ENCODE peak calls at places on chromosomes 5 and 9, in ten cellular contexts. K is hepatocyte; J is mucosa of descending colon; O is stimulated activated naive CD4-positive, alpha-beta T cell; L is DMS153; E is activated T-cell treated with anti-CD3 and anti-CD28 coated beads, Interleukin-2, amount 50 U/mL, for 72 hours; Q is stimulated activated CD8-positive, alpha-beta memory T cell treated with anti-CD3 and anti-CD28 coated beads, Interleukin-15, amount 100 ng/mL, for 24 hours; Y is activated T-helper 1 cell treated with Interleukin-2 at 50 U/mL for 16 hours; C is SK-N-DZ; A is endothelial cell. T is an unnamed sample.

GRCh38 chr5:112237456-112237855 is 181.6 kb downstream of the EPB41L4A start:
- DNase-seq in Y (no peak), Q (no peak), A (no peak), L (no peak), C (no peak), K (no peak), J (no peak), O (no peak), E (no peak), T (peak; percentile 78)

GRCh38 chr5:69292349-69292748 is 40.3 kb downstream of the CCDC125 start:
- DNase-seq in O (no peak), Y (no peak), K (no peak), L (no peak), A (no peak), E (no peak), J (no peak), Q (no peak), C (peak; percentile 18), T (no peak)

GRCh38 chr9:122051401-122052346 is 41.4 kb downstream of the TTLL11 start:
- DNase-seq in C (no peak), E (peak; percentile 73), J (no peak), L (no peak), K (no peak), O (no peak), Y (no peak), Q (no peak), A (no peak), T (no peak)

GRCh38 chr5:7638456-7638855 is 212.5 kb downstream of the CFAP90 start:
- DNase-seq in Y (no peak), C (no peak), E (no peak), J (no peak), Q (no peak), O (no peak), K (no peak), L (no peak), A (no peak), T (no peak)

GRCh38 chr5:34007116-34007674 is 655 bp downstream of the AMACR start:
- DNase-seq in K (no peak), Q (no peak), C (peak; percentile 16), J (no peak), O (no peak), L (no peak), E (no peak), A (no peak), Y (no peak), T (no peak)

GRCh38 chr9:136958473-136958872 is 6.4 kb downstream of the LCN12 start:
- DNase-seq in E (no peak), J (no peak), K (no peak), Q (no peak), C (no peak), O (no peak), L (no peak), Y (no peak), A (no peak), T (no peak)

GRCh38 chr9:116639251-116639741 is 47.8 kb upstream of the TRIM32 start:
- DNase-seq in Y (no peak), C (peak; percentile 85), K (no peak), E (no peak), L (no peak), O (no peak), Q (no peak), J (no peak), A (no peak), T (no peak)

GRCh38 chr5:74947961-74948613 is 81.9 kb upstream of the FAM169A start:
- DNase-seq in O (no peak), L (no peak), A (no peak), K (peak; percentile 39), E (no peak), Q (no peak), J (no peak), Y (no peak), C (no peak), T (peak; percentile 72)

GRCh38 chr9:108672475-108673065 is 183.2 kb downstream of the ACTL7B start:
- DNase-seq in E (no peak), K (peak; percentile 33), O (no peak), A (no peak), Q (no peak), C (no peak), Y (no peak), L (no peak), J (no peak), T (peak; percentile 27)

GRCh38 chr9:9749591-9749990 is 863.2 kb downstream of the PTPRD start:
- DNase-seq in A (no peak), C (no peak), O (no peak), Y (no peak), L (no peak), Q (no peak), J (no peak), K (no peak), E (no peak), T (no peak)

GRCh38 chr9:2859776-2860379 is 16.0 kb upstream of the PUM3 start:
- DNase-seq in K (peak; percentile 81), E (peak; percentile 56), O (no peak), Q (peak; percentile 3), J (peak; percentile 77), A (peak; percentile 79), L (peak; percentile 23), Y (no peak), C (peak; percentile 40), T (peak; percentile 79)

GRCh38 chr5:39783756-39784421 is 359.1 kb upstream of the DAB2 start:
- DNase-seq in Q (no peak), E (no peak), K (no peak), O (no peak), C (no peak), J (no peak), Y (no peak), L (no peak), A (no peak), T (no peak)

GRCh38 chr9:133248722-133249295 is 26.2 kb downstream of the ABO start:
- DNase-seq in E (no peak), O (no peak), Q (no peak), C (no peak), K (no peak), J (no peak), Y (no peak), L (no peak), A (no peak), T (peak; percentile 45)

GRCh38 chr5:143248822-143249579 is 154.5 kb downstream of the NR3C1 start:
- DNase-seq in A (no peak), L (no peak), J (no peak), O (no peak), Q (no peak), C (no peak), Y (no peak), K (peak; percentile 70), E (no peak), T (no peak)

GRCh38 chr9:132187006-132187760 is 25.3 kb downstream of the NTNG2 start:
- DNase-seq in E (no peak), J (no peak), Y (no peak), O (no peak), K (no peak), L (peak; percentile 33), A (no peak), C (peak; percentile 43), Q (no peak), T (no peak)

GRCh38 chr5:89556215-89557009 is 673.4 kb upstream of the MEF2C start:
- DNase-seq in L (no peak), Q (no peak), E (no peak), K (peak; percentile 6), Y (no peak), A (no peak), C (no peak), O (no peak), J (no peak), T (no peak)

GRCh38 chr9:85658716-85659115 is 83.0 kb downstream of the AGTPBP1 start:
- DNase-seq in A (no peak), J (no peak), C (no peak), O (no peak), Q (no peak), L (no peak), K (no peak), Y (no peak), E (no peak), T (no peak)

GRCh38 chr5:135553688-135554462 is 18.1 kb upstream of the NEUROG1 start:
- DNase-seq in C (peak; percentile 30), Q (no peak), Y (no peak), K (peak; percentile 73), L (no peak), J (peak; percentile 63), E (no peak), O (no peak), A (peak; percentile 34), T (peak; percentile 75)

GRCh38 chr9:104233366-104233765 is 139.3 kb downstream of the SMC2 start:
- DNase-seq in Y (no peak), C (no peak), O (no peak), K (no peak), J (no peak), A (no peak), Q (no peak), L (no peak), E (no peak), T (no peak)

GRCh38 chr9:95305770-95306492 is 11.6 kb downstream of the FANCC start:
- DNase-seq in O (no peak), Y (no peak), L (no peak), E (no peak), C (no peak), A (no peak), Q (no peak), K (no peak), J (no peak), T (no peak)

GRCh38 chr5:143930561-143930960 is 118.6 kb downstream of the HMHB1 start:
- DNase-seq in Q (no peak), A (no peak), Y (no peak), K (no peak), O (no peak), L (no peak), E (no peak), C (no peak), J (no peak), T (no peak)

GRCh38 chr9:134378901-134379338 is 52.7 kb downstream of the RXRA start:
- DNase-seq in O (no peak), C (no peak), A (no peak), J (peak; percentile 67), E (no peak), K (peak; percentile 62), Y (no peak), Q (no peak), L (no peak), T (no peak)

GRCh38 chr9:93298498-93299417 is 114.8 kb downstream of the WNK2 start:
- DNase-seq in J (peak; percentile 71), E (no peak), L (no peak), Y (no peak), O (no peak), A (no peak), K (no peak), Q (no peak), C (no peak), T (peak; percentile 40)

GRCh38 chr5:96096724-96097123 is 135.1 kb upstream of the ELL2 start:
- DNase-seq in J (no peak), Y (no peak), L (no peak), E (no peak), K (no peak), A (no peak), O (no peak), C (no peak), Q (no peak), T (no peak)

GRCh38 chr5:159533197-159533596 is 202.9 kb upstream of the IL12B start:
- DNase-seq in Q (no peak), A (no peak), L (no peak), C (no peak), Y (no peak), O (no peak), K (peak; percentile 35), J (no peak), E (no peak), T (peak; percentile 80)

GRCh38 chr9:110426052-110426709 is 88.5 kb upstream of the TXNDC8 start:
- DNase-seq in O (no peak), C (no peak), Q (no peak), E (no peak), K (peak; percentile 17), Y (no peak), L (no peak), J (no peak), A (no peak), T (no peak)

GRCh38 chr5:158966691-158967090 is 133.0 kb downstream of the EBF1 start:
- DNase-seq in E (no peak), Q (no peak), J (no peak), L (no peak), A (no peak), O (no peak), Y (no peak), K (no peak), C (no peak), T (no peak)

GRCh38 chr5:71974165-71974564 is 133.1 kb upstream of the MAP1B start:
- DNase-seq in Q (no peak), E (no peak), J (no peak), O (no peak), C (no peak), Y (no peak), L (no peak), K (no peak), A (no peak), T (no peak)

T was measured in islet precursor cell.